ENCODE peak calls at places on chromosomes 7 and 10, in six cellular contexts. T is PC-9, G is IMR-90, A is fibroblast of lung, X is mammary epithelial cell, C is PC-3. K is an unnamed sample. For H4K20me1 and H3K4me1, the result is how much of the 10 kb centered on the place peaks cover.

GRCh38 chr10:85735997-85736396 is 630.6 kb downstream of the GRID1 start:
- DNase-seq in T (no peak), G (no peak), A (no peak), X (no peak), C (no peak), K (no peak)

GRCh38 chr7:64541438-64542359 is 21.2 kb downstream of the ZNF680 start:
- DNase-seq in T (no peak), G (peak), A (peak), X (peak), C (peak), K (no peak)

GRCh38 chr7:66363655-66364054 is 158.5 kb downstream of the TPST1 start:
- DNase-seq in T (no peak), G (no peak), A (no peak), X (no peak), C (no peak), K (no peak)

GRCh38 chr10:129332476-129332875 is 134.6 kb upstream of the MGMT start:
- DNase-seq in T (no peak), G (peak), A (peak), X (no peak), C (peak), K (no peak)

GRCh38 chr7:40483630-40484029 is 348.8 kb downstream of the SUGCT start:
- DNase-seq in T (no peak), G (no peak), A (peak), X (no peak), C (peak), K (no peak)

GRCh38 chr7:19939746-19940145 is 166.3 kb upstream of the TMEM196 start:
- DNase-seq in T (no peak), G (peak), A (peak), X (peak), C (peak), K (no peak)

GRCh38 chr10:30911303-30911863 is 120.3 kb downstream of the ZNF438 start:
- DNase-seq in T (no peak), G (no peak), A (no peak), X (no peak), C (no peak), K (peak)

GRCh38 chr7:5662776-5663175 is 118.7 kb downstream of the RNF216 start:
- DNase-seq in T (no peak), G (no peak), A (no peak), X (no peak), C (no peak), K (no peak)

GRCh38 chr10:335151-335800 is 200.0 kb downstream of the ZMYND11 start:
- DNase-seq in T (no peak), G (peak), A (no peak), X (no peak), C (peak), K (no peak)

GRCh38 chr7:139745330-139746143 is 32.3 kb downstream of the HIPK2 start:
- DNase-seq in T (no peak), G (no peak), A (peak), X (no peak), C (no peak), K (no peak)

GRCh38 chr7:159070422-159071148 is 74.1 kb downstream of the VIPR2 start:
- DNase-seq in T (no peak), G (no peak), A (no peak), X (no peak), C (peak), K (no peak)

GRCh38 chr7:101185258-101185839 is 5.3 kb upstream of the NAT16 start:
- DNase-seq in T (no peak), G (peak), A (no peak), X (peak), C (no peak), K (no peak)

GRCh38 chr7:155469311-155470185 is 11.6 kb downstream of the EN2 start:
- DNase-seq in T (no peak), G (no peak), A (no peak), X (no peak), C (no peak), K (no peak)

GRCh38 chr10:43118631-43119415 is 19.4 kb upstream of the CSGALNACT2 start:
- DNase-seq in T (no peak), G (no peak), A (no peak), X (no peak), C (no peak), K (no peak)

GRCh38 chr7:15430191-15430590 is 131.6 kb downstream of the AGMO start:
- DNase-seq in T (no peak), G (no peak), A (no peak), X (no peak), C (no peak), K (no peak)

GRCh38 chr7:82677064-82677463 is 233.5 kb upstream of the CACNA2D1 start:
- DNase-seq in T (no peak), G (no peak), A (no peak), X (no peak), C (no peak), K (no peak)

GRCh38 chr10:103890194-103890658 is 27.8 kb downstream of the STN1 start:
- DNase-seq in T (peak), G (peak), A (no peak), X (peak), C (peak), K (no peak)

GRCh38 chr7:38524786-38525185 is 106.4 kb downstream of the AMPH start:
- DNase-seq in T (no peak), G (peak), A (no peak), X (peak), C (no peak), K (no peak)

GRCh38 chr7:140639366-140640053 is 1.1 kb downstream of the DENND2A start:
- DNase-seq in T (no peak), G (peak), A (peak), X (no peak), C (peak), K (no peak)

GRCh38 chr10:14543048-14543903 is 212.6 kb upstream of the FRMD4A start:
- DNase-seq in T (no peak), G (no peak), A (peak), X (no peak), C (no peak), K (peak)

GRCh38 chr10:108673756-108674155 is 1249.6 kb downstream of the XPNPEP1 start:
- DNase-seq in T (no peak), G (no peak), A (no peak), X (no peak), C (no peak), K (no peak)

GRCh38 chr10:42959833-42960232 is 117.0 kb upstream of the RET start:
- DNase-seq in T (no peak), G (no peak), A (no peak), X (no peak), C (no peak), K (no peak)

GRCh38 chr7:73674468-73675124 is 7.0 kb downstream of the VPS37D start:
- DNase-seq in T (no peak), G (no peak), A (no peak), X (no peak), C (no peak), K (no peak)
- H4K20me1 ChIP-seq in T (under half), G (under half), A (under half), X (under half), C (under half), K (under half)

DNA sequence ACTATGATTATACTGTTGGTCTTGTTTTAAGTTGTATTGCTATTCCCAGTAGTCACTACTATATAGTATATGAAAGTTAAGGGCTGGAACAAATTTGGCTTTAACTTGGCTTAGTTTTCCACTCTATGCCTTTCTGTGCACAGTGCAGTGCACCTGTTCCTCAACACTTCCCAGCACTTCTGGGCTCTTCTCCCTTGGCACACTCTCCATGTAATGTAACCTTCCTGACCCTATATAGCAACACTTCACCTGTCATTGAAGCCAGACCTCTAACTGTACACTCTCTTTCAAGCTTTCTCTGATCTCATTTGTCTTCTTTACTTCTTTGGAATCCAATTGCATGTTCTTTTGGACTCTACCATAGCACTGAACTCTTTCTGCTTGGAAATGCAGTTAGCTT is 83.9 kb upstream of the SMIM30 start:
- DNase-seq in T (no peak), G (no peak), A (no peak), X (no peak), C (no peak), K (no peak)
- H3K4me1 ChIP-seq in T (under half), G (under half), A (under half), X (under half), C (under half), K (under half)

GRCh38 chr10:31912289-31912688 is 16.3 kb downstream of the ARHGAP12 start:
- DNase-seq in T (peak), G (peak), A (peak), X (peak), C (peak), K (no peak)
- H3K4me2 ChIP-seq in T (peak), G (peak), A (peak), X (peak), C (no peak), K (no peak)

GRCh38 chr7:499853-500485 is 19.7 kb downstream of the PDGFA start:
- DNase-seq in T (no peak), G (no peak), A (no peak), X (no peak), C (no peak), K (no peak)
- H4K20me1 ChIP-seq in T (under half), G (under half), A (under half), X (under half), C (under half), K (under half)

DNA sequence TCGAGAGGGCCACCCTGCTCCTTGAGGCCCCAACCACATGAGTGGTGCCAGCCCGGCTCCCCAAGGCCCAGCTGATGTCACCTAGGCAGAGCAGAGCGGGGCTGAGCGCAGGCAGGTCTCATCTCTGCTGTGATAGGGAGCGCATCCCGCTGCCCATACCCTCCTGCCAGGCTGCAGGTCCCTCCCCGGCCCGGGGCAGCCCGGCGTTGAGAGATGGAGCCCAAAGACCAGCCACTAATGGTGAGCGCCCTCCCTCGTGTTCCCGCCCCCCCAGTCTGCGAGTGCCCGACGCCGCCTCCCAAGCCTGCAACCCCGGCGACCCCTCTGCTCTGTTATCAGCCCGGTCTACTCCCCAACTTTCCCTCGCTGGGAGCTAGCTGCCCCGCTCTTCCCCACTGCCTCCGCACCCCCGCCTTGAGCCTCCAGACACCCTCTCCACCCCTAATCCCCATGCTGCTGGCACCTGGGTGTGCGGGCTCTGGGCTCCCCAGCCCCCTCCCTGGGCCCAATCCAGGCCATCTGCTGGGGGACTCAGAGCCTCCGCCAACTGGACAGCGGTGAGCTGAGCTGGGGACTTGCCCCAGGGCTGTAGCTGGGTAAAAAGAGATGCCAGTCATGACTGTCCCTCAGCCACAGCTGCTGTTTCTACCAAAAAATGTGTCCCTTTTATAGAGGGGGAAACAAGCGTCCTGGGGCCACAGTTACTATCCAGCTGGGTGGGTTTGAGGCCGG is 19.7 kb upstream of the CHST12 start:
- DNase-seq in T (no peak), G (no peak), A (no peak), X (no peak), C (no peak), K (no peak)
- H3K4me1 ChIP-seq in T (under half), G (under half), A (under half), X (under half), C (under half), K (under half)

GRCh38 chr7:151924001-151924400 is 32.2 kb upstream of the GALNTL5 start:
- DNase-seq in T (no peak), G (no peak), A (no peak), X (no peak), C (no peak), K (no peak)
- H3K4me2 ChIP-seq in T (no peak), G (no peak), A (no peak), X (no peak), C (no peak), K (no peak)

K was measured in MM.1S.